ENCODE peak calls at places on chromosome X, in six cellular contexts. A is upper lobe of left lung, R is left lung, Q is GM20000, D is cardiac fibroblast, N is MCF 10A. B is an unnamed sample.

GRCh38 chrX:20382082-20382481 is 115.4 kb upstream of the RPS6KA3 start:
- DNase-seq in A (no peak), R (no peak), Q (no peak), D (no peak), N (no peak), B (no peak)

GRCh38 chrX:48474127-48474526 is 1.9 kb upstream of the FTSJ1 start:
- DNase-seq in A (no peak), R (no peak), Q (no peak), D (peak), N (no peak), B (no peak)

GRCh38 chrX:41389311-41389888 is 55.4 kb downstream of the DDX3X start:
- DNase-seq in A (no peak), R (no peak), Q (no peak), D (no peak), N (no peak), B (no peak)

GRCh38 chrX:40976971-40977370 is 108.3 kb upstream of the USP9X start:
- DNase-seq in A (no peak), R (no peak), Q (no peak), D (no peak), N (no peak), B (no peak)

GRCh38 chrX:100895365-100896075 is 21.4 kb upstream of the NOX1 start:
- DNase-seq in A (peak), R (no peak), Q (peak), D (peak), N (peak), B (no peak)

GRCh38 chrX:64291106-64291505 is 60.7 kb upstream of the ASB12 start:
- DNase-seq in A (no peak), R (no peak), Q (no peak), D (no peak), N (no peak), B (no peak)

GRCh38 chrX:105837227-105837626 is 14.9 kb downstream of the NRK start:
- DNase-seq in A (no peak), R (no peak), Q (no peak), D (peak), N (peak), B (no peak)

GRCh38 chrX:140815868-140816267 is 106.3 kb downstream of the LINC00632 start:
- DNase-seq in A (no peak), R (no peak), Q (no peak), D (peak), N (peak), B (no peak)

GRCh38 chrX:111869639-111870034 is 6.3 kb upstream of the TRPC5OS start:
- DNase-seq in A (peak), R (no peak), Q (peak), D (peak), N (peak), B (no peak)

DNA sequence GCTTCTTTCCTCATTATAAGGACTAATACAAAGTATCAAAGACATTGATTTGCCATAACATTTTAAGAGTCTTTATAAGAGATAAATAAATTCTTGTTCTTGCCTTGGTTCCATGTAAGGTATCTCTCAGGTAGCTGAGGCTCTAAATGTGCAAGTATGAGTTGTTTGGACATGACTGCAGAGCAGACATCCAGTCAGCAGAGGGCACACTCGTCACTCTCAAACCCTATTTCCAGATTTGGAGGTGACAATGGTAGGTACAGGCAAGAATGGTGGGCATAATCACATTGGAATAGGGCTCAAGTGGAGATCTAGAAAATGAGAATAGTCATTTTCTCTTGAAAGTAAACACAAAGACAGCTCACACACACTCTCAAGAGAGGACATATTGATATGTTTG is 133.3 kb upstream of the ZIC3 start:
- DNase-seq in A (no peak), R (no peak), Q (peak), D (no peak), N (peak), B (no peak)
- TF ChIP-seq CTCF in A (no peak), R (peak), Q (peak), D (peak), N (peak), B (no peak)

DNA sequence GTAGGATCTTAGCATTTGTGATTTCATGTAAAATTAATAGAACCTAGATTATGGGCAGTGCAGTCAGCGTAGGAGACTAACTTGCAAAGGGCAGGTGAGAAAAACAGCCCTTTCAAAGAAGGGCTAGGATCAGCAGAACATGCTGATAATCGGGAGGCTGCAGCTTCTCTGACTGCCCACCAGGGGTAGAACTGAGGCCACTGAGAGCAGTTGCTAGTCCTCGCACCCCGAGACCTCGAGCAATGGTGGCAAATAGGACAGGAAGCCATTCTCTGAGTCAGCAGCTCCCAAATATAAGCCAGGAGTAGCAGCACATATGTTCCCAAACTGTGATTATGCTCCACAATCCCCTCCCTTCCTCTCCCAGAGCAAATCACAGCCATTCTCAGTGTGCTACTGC is 186.4 kb downstream of the MSL3 start:
- DNase-seq in A (no peak), R (no peak), Q (peak), D (peak), N (peak), B (no peak)
- TF ChIP-seq CTCF in A (peak), R (peak), Q (no peak), D (peak), N (peak), B (no peak)

GRCh38 chrX:25968920-25969319 is 169.2 kb upstream of the MAGEB18 start:
- DNase-seq in A (no peak), R (no peak), Q (peak), D (peak), N (peak), B (no peak)
- TF ChIP-seq CTCF in A (no peak), R (no peak), Q (no peak), D (peak), N (peak), B (no peak)

GRCh38 chrX:79482686-79483085 is 115.6 kb upstream of the ITM2A start:
- DNase-seq in A (no peak), R (no peak), Q (no peak), D (no peak), N (no peak), B (no peak)

DNA sequence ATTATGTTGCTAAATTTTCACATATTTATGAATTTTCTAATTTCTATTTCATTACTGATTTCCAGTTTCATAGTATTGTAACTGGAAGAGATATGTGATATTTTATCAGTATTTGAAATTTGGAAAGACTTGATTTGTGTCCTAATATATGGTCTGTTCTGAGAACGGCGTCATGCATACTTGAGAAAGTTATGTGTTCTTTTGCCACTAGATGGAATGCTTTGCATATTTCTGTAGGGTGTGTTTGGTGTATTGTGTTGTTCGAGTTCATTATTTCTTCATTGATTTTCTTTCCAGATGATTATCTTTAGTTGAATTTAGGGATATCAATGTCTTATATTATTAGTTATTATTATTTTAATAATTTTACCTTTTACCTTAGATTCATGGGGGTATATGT is 110.6 kb upstream of the ITM2A start:
- DNase-seq in A (no peak), R (no peak), Q (no peak), D (peak), N (peak), B (no peak)
- TF ChIP-seq CTCF in A (no peak), R (no peak), Q (no peak), D (no peak), N (no peak), B (no peak)

GRCh38 chrX:7127058-7127457 is 20.5 kb upstream of the STS start:
- DNase-seq in A (no peak), R (no peak), Q (no peak), D (no peak), N (no peak), B (no peak)

GRCh38 chrX:7131621-7132020 is 15.9 kb upstream of the STS start:
- DNase-seq in A (no peak), R (no peak), Q (no peak), D (no peak), N (no peak), B (no peak)

GRCh38 chrX:7133036-7133412 is 14.5 kb upstream of the STS start:
- DNase-seq in A (peak), R (no peak), Q (no peak), D (peak), N (no peak), B (no peak)

GRCh38 chrX:7132335-7133035 is 15.0 kb upstream of the STS start:
- DNase-seq in A (peak), R (no peak), Q (peak), D (peak), N (peak), B (no peak)
- TF ChIP-seq CTCF in A (peak), R (peak), Q (peak), D (peak), N (peak), B (no peak)

GRCh38 chrX:24080670-24081069 is 25.9 kb downstream of the EIF2S3 start:
- DNase-seq in A (no peak), R (no peak), Q (peak), D (no peak), N (no peak), B (no peak)

GRCh38 chrX:24082446-24082845 is 27.7 kb downstream of the EIF2S3 start:
- DNase-seq in A (no peak), R (no peak), Q (no peak), D (no peak), N (no peak), B (no peak)

GRCh38 chrX:24085133-24085532 is 30.4 kb downstream of the EIF2S3 start:
- DNase-seq in A (no peak), R (no peak), Q (no peak), D (no peak), N (no peak), B (no peak)

GRCh38 chrX:24079405-24079804 is 24.6 kb downstream of the EIF2S3 start:
- DNase-seq in A (no peak), R (no peak), Q (no peak), D (no peak), N (no peak), B (no peak)

GRCh38 chrX:24081661-24082154 is 27.0 kb downstream of the EIF2S3 start:
- DNase-seq in A (peak), R (no peak), Q (no peak), D (peak), N (peak), B (peak)
- TF ChIP-seq CTCF in A (no peak), R (no peak), Q (no peak), D (peak), N (peak), B (peak)

DNA sequence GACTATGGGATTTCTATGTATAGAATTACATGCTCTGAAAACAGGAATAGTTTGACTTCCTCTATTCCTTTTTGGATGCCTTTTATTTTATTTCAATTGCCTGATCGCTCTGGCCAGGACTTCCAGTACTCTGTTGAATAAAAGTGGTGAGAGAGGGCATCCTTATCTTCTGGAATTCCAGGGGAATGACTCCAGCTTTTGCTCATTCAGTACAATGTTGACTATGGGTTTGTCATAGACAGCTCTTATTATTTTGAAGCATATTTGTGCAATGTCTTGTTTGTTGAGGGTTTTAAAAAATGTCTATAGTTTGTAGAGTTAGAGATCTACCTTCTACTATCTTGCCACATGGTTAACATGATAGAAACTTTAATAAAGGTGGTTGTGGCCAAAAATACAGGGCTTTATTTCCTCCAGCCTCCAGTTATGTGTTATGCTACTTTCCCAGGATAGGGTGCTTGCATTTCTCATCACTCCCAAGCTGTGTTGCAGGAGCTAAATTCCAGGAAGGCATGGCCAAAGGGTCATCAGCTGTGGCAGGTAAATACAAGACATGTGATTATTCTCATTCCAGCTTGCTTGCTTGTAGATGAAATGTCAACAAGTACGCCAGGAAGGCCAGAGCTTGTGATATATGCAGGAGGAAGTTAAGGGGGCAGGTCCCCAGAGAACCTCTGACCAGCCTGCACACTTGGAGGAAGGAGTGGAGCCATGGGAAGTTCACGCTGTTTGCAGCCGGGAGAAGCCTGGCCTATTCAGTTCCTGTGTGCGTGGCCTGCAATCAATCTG is 142.4 kb upstream of the CPXCR1 start:
- DNase-seq in A (no peak), R (no peak), Q (no peak), D (peak), N (no peak), B (no peak)
- TF ChIP-seq CTCF in A (no peak), R (no peak), Q (no peak), D (no peak), N (no peak), B (no peak)

DNA sequence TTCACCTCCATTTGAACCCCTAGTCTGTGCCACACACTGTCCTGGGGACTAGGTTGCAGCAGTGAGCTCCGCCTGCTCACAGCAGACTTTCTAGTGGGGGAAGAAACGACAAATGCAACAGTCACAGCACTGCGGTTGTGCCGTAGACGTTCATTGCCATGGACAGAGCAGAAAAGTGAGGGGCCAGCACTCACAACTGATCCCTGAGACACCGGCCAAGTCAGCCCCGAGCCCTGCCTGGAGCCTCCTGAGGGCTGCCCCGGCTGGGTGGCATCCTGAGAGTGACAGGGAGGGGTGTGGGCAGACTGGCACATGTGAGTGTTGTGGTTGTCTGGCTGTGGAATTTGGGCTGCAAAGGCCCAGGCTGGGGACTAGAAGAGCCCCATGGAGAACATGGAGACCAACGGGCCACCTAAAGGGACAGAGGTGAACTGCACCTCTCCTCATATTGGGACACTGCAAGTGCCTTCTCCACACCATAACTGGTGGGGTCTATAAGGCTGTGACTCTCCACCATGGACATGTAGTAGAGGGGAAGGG is 4.6 kb downstream of the DUSP9 start:
- DNase-seq in A (no peak), R (no peak), Q (peak), D (no peak), N (peak), B (no peak)
- TF ChIP-seq CTCF in A (no peak), R (no peak), Q (no peak), D (peak), N (peak), B (no peak)

B was measured in natural killer cell.